ENCODE peak calls at places on chromosome 12, in four cellular contexts. K, E, T and S are unnamed samples.
A peak's percentile ranks its signal among the peaks of the same experiment; 100 is the strongest.

GRCh38 chr12:13941258-13942249 is 39.8 kb downstream of the GRIN2B start:
- DNase-seq in E (peak; percentile 76), T (peak; percentile 10), K (no peak), S (peak; percentile 52)

GRCh38 chr12:91144053-91144452 is 32.8 kb upstream of the LUM start:
- DNase-seq in K (no peak), E (no peak), T (no peak), S (no peak)

GRCh38 chr12:106976013-106976658 is 10.8 kb downstream of the MTERF2 start:
- DNase-seq in E (peak; percentile 83), K (no peak), T (no peak), S (no peak)

GRCh38 chr12:89038831-89039509 is 313.3 kb downstream of the DUSP6 start:
- DNase-seq in E (no peak), T (no peak), K (no peak), S (no peak)

GRCh38 chr12:632102-632696 is 31.0 kb downstream of the NINJ2 start:
- DNase-seq in T (no peak), K (no peak), E (peak; percentile 93), S (no peak)

GRCh38 chr12:49014547-49014946 is 4.0 kb downstream of the PRKAG1 start:
- DNase-seq in K (no peak), E (no peak), T (peak; percentile 11), S (no peak)

GRCh38 chr12:1474567-1475153 is 119.7 kb downstream of the FBXL14 start:
- DNase-seq in E (no peak), T (no peak), K (no peak), S (no peak)

GRCh38 chr12:48157889-48158370 is 615 bp upstream of the ASB8 start:
- DNase-seq in T (no peak), E (no peak), K (no peak), S (no peak)

GRCh38 chr12:43038991-43039390 is 449.4 kb upstream of the PRICKLE1 start:
- DNase-seq in T (no peak), E (no peak), K (no peak), S (no peak)

GRCh38 chr12:18683603-18684002 is 54.2 kb downstream of the PLCZ1 start:
- DNase-seq in E (no peak), K (no peak), T (peak; percentile 23), S (no peak)

GRCh38 chr12:74334770-74335169 is 202.9 kb upstream of the ATXN7L3B start:
- DNase-seq in T (no peak), E (no peak), K (no peak), S (no peak)

GRCh38 chr12:92796650-92797049 is 93.9 kb downstream of the PLEKHG7 start:
- DNase-seq in T (no peak), K (no peak), E (no peak), S (no peak)

GRCh38 chr12:64610660-64611429 is 550 bp downstream of the RASSF3 start:
- DNase-seq in E (peak; percentile 44), T (peak; percentile 76), K (no peak), S (peak; percentile 62)

GRCh38 chr12:48143898-48144297 is 13.4 kb downstream of the ASB8 start:
- DNase-seq in T (no peak), E (no peak), K (no peak), S (no peak)

GRCh38 chr12:56880416-56881035 is 53.7 kb downstream of the SDR9C7 start:
- DNase-seq in K (no peak), E (no peak), T (no peak), S (no peak)

GRCh38 chr12:63220921-63221320 is 69.9 kb upstream of the AVPR1A start:
- DNase-seq in E (no peak), T (no peak), K (no peak), S (no peak)

GRCh38 chr12:98939350-98939749 is 294.3 kb downstream of the APAF1 start:
- DNase-seq in E (peak; percentile 2), K (no peak), T (no peak), S (peak; percentile 21)

GRCh38 chr12:76057316-76057715 is 25.7 kb upstream of the PHLDA1 start:
- DNase-seq in K (no peak), E (no peak), T (no peak), S (no peak)

GRCh38 chr12:127655691-127656090 is 611.3 kb upstream of the TMEM132C start:
- DNase-seq in K (no peak), E (no peak), T (no peak), S (no peak)

GRCh38 chr12:47750229-47750798 is 8.4 kb downstream of the RAPGEF3 start:
- DNase-seq in K (no peak), E (no peak), T (no peak), S (no peak)

GRCh38 chr12:9132008-9132535 is 16.4 kb upstream of the A2M start:
- DNase-seq in T (no peak), E (peak; percentile 100), K (no peak), S (no peak)

GRCh38 chr12:113980537-113981337 is 14.6 kb upstream of the RBM19 start:
- DNase-seq in E (peak; percentile 47), T (peak; percentile 64), K (no peak), S (peak; percentile 61)

GRCh38 chr12:23760495-23760894 is 189.0 kb downstream of the SOX5 start:
- DNase-seq in E (no peak), K (no peak), T (no peak), S (no peak)

GRCh38 chr12:55997535-55997859 is 421 bp downstream of the SUOX start:
- DNase-seq in T (no peak), K (no peak), E (no peak), S (no peak)

GRCh38 chr12:3173912-3174311 is 96.7 kb downstream of the TSPAN9 start:
- DNase-seq in E (no peak), T (no peak), K (no peak), S (no peak)

GRCh38 chr12:67354966-67355365 is 85.8 kb downstream of the CAND1 start:
- DNase-seq in T (no peak), E (no peak), K (no peak), S (no peak)

GRCh38 chr12:88308825-88309224 is 166.7 kb downstream of the TMTC3 start:
- DNase-seq in T (no peak), E (no peak), K (no peak), S (no peak)

GRCh38 chr12:113932411-113933196 is 33.5 kb downstream of the RBM19 start:
- DNase-seq in E (peak; percentile 14), T (peak; percentile 92), K (no peak), S (no peak)

GRCh38 chr12:70719672-70720420 is 82.6 kb upstream of the PTPRB start:
- DNase-seq in E (peak; percentile 1), T (peak; percentile 39), K (no peak), S (peak; percentile 58)

GRCh38 chr12:107079172-107080011 is 14.0 kb downstream of the CRY1 start:
- DNase-seq in K (no peak), E (peak; percentile 24), T (peak; percentile 20), S (peak; percentile 21)

GRCh38 chr12:66776974-66777373 is 98.1 kb upstream of the GRIP1 start:
- DNase-seq in T (no peak), K (peak; percentile 4), E (no peak), S (no peak)

GRCh38 chr12:129325566-129325965 is 472.3 kb downstream of the GLT1D1 start:
- DNase-seq in K (no peak), E (no peak), T (no peak), S (no peak)

DNA sequence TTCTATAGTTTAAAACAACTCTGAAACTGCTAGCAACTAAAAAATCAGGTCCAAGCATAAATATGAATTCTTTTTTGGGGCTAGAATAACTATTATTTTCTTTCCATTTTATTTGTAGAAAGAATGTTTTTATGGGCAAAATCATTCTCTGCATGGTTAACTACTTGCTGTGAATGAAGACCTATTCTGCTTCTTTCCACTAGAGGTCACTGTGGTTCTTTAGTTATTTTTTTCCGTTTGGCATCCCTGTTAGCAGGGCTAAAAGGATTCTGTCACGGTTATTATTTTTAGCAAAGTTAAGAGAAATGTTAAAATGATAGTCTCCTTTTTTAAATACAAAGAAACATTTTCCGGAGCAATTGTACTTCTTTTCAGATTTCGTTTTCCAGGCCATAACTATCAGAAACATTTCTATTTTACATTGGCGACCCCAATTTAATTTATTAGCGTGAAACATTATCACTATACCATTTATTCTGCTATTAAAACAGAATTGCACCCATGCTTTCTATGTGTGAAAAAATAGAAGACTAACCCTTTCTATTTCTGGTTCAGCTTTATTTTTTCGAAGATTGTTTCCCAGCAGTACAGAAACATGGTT is 404.8 kb downstream of the ATP23 start:
- DNase-seq in E (peak; percentile 4), T (peak; percentile 49), K (no peak), S (peak; percentile 31)
- TF ChIP-seq SP1 in E (no peak), T (no peak), K (no peak), S (no peak)

DNA sequence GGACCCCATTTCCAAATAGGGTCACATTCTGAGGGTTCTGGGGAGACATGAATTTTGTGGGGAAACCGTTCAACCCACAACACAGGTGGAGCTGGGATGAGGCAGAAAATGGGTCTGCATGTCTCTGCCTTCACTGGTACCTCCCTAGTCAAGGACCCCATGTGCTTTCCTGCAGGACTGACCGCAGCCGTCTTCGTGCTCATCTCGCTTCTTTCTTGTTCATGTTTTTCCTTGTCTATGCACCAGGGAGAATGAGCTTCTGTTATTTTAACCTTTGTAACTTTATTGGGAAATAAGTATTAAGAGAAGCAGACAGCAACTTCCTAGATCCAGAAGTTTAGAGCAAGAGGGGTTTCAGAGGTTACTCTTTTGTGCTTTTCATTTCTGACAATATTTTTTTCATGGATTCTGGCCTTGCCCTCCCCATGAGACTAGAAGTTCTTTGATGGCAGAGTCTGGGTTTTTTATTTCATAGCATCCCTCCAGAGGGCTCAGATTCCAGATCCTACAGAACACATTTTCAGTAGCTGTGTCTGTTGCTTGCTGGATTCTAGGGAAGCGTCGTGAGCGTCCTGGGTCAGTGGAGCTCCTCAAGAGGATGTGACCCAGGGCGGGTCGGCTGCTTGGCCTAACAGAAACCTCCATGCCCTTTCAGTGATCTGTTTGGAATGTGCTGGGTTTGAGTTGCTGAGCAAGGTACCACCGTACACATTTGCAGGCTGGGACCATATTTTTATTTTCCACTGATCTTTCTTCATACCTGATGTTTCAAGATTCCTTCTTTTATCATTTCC is 104.2 kb downstream of the ADGRD1 start:
- DNase-seq in E (no peak), T (no peak), K (no peak), S (no peak)
- TF ChIP-seq BHLHE40 in E (no peak), T (no peak), K (no peak), S (no peak)

GRCh38 chr12:28130625-28131598 is 59.3 kb upstream of the CCDC91 start:
- DNase-seq in T (peak; percentile 53), K (no peak), E (peak; percentile 9), S (no peak)
- TF ChIP-seq SP1 in T (no peak), K (no peak), E (no peak), S (no peak)

GRCh38 chr12:108215458-108215857 is 86.4 kb downstream of the WSCD2 start:
- DNase-seq in T (no peak), K (no peak), E (no peak), S (no peak)

GRCh38 chr12:108211161-108211560 is 82.1 kb downstream of the WSCD2 start:
- DNase-seq in K (no peak), T (no peak), E (no peak), S (no peak)

GRCh38 chr12:108214046-108214445 is 85.0 kb downstream of the WSCD2 start:
- DNase-seq in E (no peak), K (no peak), T (no peak), S (no peak)

GRCh38 chr12:108218911-108219310 is 89.8 kb downstream of the WSCD2 start:
- DNase-seq in K (no peak), E (no peak), T (no peak), S (no peak)

GRCh38 chr12:108214486-108214885 is 85.4 kb downstream of the WSCD2 start:
- DNase-seq in K (no peak), T (peak; percentile 66), E (peak; percentile 3), S (peak; percentile 38)
- TF ChIP-seq BHLHE40 in K (no peak), T (no peak), E (no peak), S (no peak)

GRCh38 chr12:68630598-68630997 is 19.9 kb downstream of the RAP1B start:
- DNase-seq in T (no peak), E (no peak), K (no peak), S (no peak)
- TF ChIP-seq SP1 in T (no peak), E (no peak), K (no peak), S (no peak)